ENCODE peak calls at places on chromosome 7, in six cellular contexts. One of them, this sample, is unnamed.

GRCh38 chr7:30068117-30068516 is 39.9 kb downstream of the PLEKHA8 start:
- DNase-seq in mucosa of gallbladder: no peak
- DNase-seq in right cardiac atrium: no peak
- DNase-seq in A549: no peak
- DNase-seq in GM03348: peak
- DNase-seq in effector memory CD4-positive, alpha-beta T cell: no peak
- DNase-seq in this sample: no peak

GRCh38 chr7:123538897-123539296 is 4.5 kb upstream of the IQUB start:
- DNase-seq in mucosa of gallbladder: no peak
- DNase-seq in right cardiac atrium: no peak
- DNase-seq in A549: no peak
- DNase-seq in GM03348: no peak
- DNase-seq in effector memory CD4-positive, alpha-beta T cell: no peak
- DNase-seq in this sample: no peak

GRCh38 chr7:88586219-88586618 is 173.3 kb upstream of the ZNF804B start:
- DNase-seq in mucosa of gallbladder: no peak
- DNase-seq in right cardiac atrium: no peak
- DNase-seq in A549: no peak
- DNase-seq in GM03348: no peak
- DNase-seq in effector memory CD4-positive, alpha-beta T cell: no peak
- DNase-seq in this sample: peak

GRCh38 chr7:2540641-2541051 is 14.7 kb downstream of the BRAT1 start:
- DNase-seq in mucosa of gallbladder: no peak
- DNase-seq in right cardiac atrium: peak
- DNase-seq in A549: no peak
- DNase-seq in GM03348: no peak
- DNase-seq in effector memory CD4-positive, alpha-beta T cell: no peak
- DNase-seq in this sample: no peak

GRCh38 chr7:130275826-130276291 is 9.2 kb downstream of the CPA2 start:
- DNase-seq in mucosa of gallbladder: no peak
- DNase-seq in right cardiac atrium: no peak
- DNase-seq in A549: no peak
- DNase-seq in GM03348: peak
- DNase-seq in effector memory CD4-positive, alpha-beta T cell: no peak
- DNase-seq in this sample: no peak

GRCh38 chr7:150958603-150959002 is 19.5 kb downstream of the KCNH2 start:
- DNase-seq in mucosa of gallbladder: no peak
- DNase-seq in right cardiac atrium: no peak
- DNase-seq in A549: no peak
- DNase-seq in GM03348: no peak
- DNase-seq in effector memory CD4-positive, alpha-beta T cell: no peak
- DNase-seq in this sample: no peak

GRCh38 chr7:158959021-158959717 is 102.8 kb downstream of the DYNC2I1 start:
- DNase-seq in mucosa of gallbladder: no peak
- DNase-seq in right cardiac atrium: no peak
- DNase-seq in A549: no peak
- DNase-seq in GM03348: no peak
- DNase-seq in effector memory CD4-positive, alpha-beta T cell: no peak
- DNase-seq in this sample: no peak

GRCh38 chr7:128065872-128066271 is 34.6 kb upstream of the LRRC4 start:
- DNase-seq in mucosa of gallbladder: no peak
- DNase-seq in right cardiac atrium: no peak
- DNase-seq in A549: no peak
- DNase-seq in GM03348: no peak
- DNase-seq in effector memory CD4-positive, alpha-beta T cell: no peak
- DNase-seq in this sample: peak

GRCh38 chr7:133783276-133783675 is 343.9 kb upstream of the LRGUK start:
- DNase-seq in mucosa of gallbladder: no peak
- DNase-seq in right cardiac atrium: no peak
- DNase-seq in A549: peak
- DNase-seq in GM03348: no peak
- DNase-seq in effector memory CD4-positive, alpha-beta T cell: no peak
- DNase-seq in this sample: no peak

GRCh38 chr7:128153436-128153835 is 87.6 kb upstream of the LEP start:
- DNase-seq in mucosa of gallbladder: no peak
- DNase-seq in right cardiac atrium: no peak
- DNase-seq in A549: no peak
- DNase-seq in GM03348: no peak
- DNase-seq in effector memory CD4-positive, alpha-beta T cell: no peak
- DNase-seq in this sample: no peak